ENCODE peak calls at places on chromosomes 1 and 21, in nine cellular contexts. D is A549, G is right lobe of liver, I is neural progenitor cell, R is astrocyte, W is heart left ventricle, M is OCI-LY7, Y is GM23338, U is left ventricle myocardium inferior. V is an unnamed sample.

GRCh38 chr1:151946366-151946764 is 37.1 kb upstream of the THEM4 start:
- DNase-seq in Y (no peak), U (no peak), M (no peak), R (peak), I (no peak), G (no peak), W (no peak), D (peak), V (no peak)

GRCh38 chr21:29829514-29830255 is 110.1 kb downstream of the GRIK1 start:
- DNase-seq in Y (no peak), W (no peak), R (peak), D (no peak), G (no peak), U (no peak), M (no peak), I (no peak), V (no peak)

GRCh38 chr1:156073740-156074139 is 8.5 kb downstream of the MEX3A start:
- DNase-seq in W (no peak), U (no peak), R (no peak), M (no peak), Y (peak), I (peak), G (no peak), D (no peak), V (no peak)

GRCh38 chr1:180188103-180188506 is 33.4 kb downstream of the QSOX1 start:
- DNase-seq in G (peak), R (peak), Y (peak), I (peak), M (peak), U (no peak), D (peak), W (peak), V (peak)

GRCh38 chr1:28507247-28507645 is 1.4 kb downstream of the RCC1 start:
- DNase-seq in R (no peak), W (no peak), G (no peak), Y (no peak), D (no peak), I (peak), U (no peak), M (peak), V (no peak)

GRCh38 chr1:232457607-232458006 is 172.3 kb downstream of the SIPA1L2 start:
- DNase-seq in G (no peak), U (no peak), Y (no peak), W (no peak), I (no peak), R (no peak), D (no peak), M (peak), V (no peak)

GRCh38 chr1:36199934-36200741 is 24.1 kb upstream of the THRAP3 start:
- DNase-seq in I (no peak), U (peak), M (no peak), D (no peak), Y (no peak), R (peak), G (no peak), W (peak), V (no peak)

GRCh38 chr1:119582801-119583200 is 65.3 kb downstream of the ZNF697 start:
- DNase-seq in Y (peak), D (peak), I (peak), R (peak), M (peak), W (peak), G (peak), U (peak), V (no peak)

GRCh38 chr21:46250146-46250725 is 21.7 kb upstream of the LSS start:
- DNase-seq in U (no peak), I (no peak), D (no peak), M (peak), W (no peak), Y (no peak), G (no peak), R (no peak), V (no peak)

GRCh38 chr1:159823401-159823800 is 3.3 kb upstream of the SLAMF8 start:
- DNase-seq in I (peak), M (no peak), W (no peak), Y (no peak), U (no peak), G (no peak), R (no peak), D (no peak), V (no peak)

GRCh38 chr1:154320882-154321608 is at the start of gene AQP10:
- DNase-seq in R (no peak), W (no peak), I (no peak), D (no peak), Y (no peak), M (no peak), G (no peak), U (no peak), V (no peak)

GRCh38 chr1:18922319-18922726 is 20.0 kb upstream of the ALDH4A1 start:
- DNase-seq in I (peak), D (peak), M (no peak), W (peak), G (peak), Y (no peak), R (peak), U (peak), V (peak)

GRCh38 chr21:35603471-35603870 is 456.9 kb downstream of the SETD4 start:
- DNase-seq in W (no peak), M (no peak), R (no peak), D (no peak), G (no peak), Y (peak), U (no peak), I (no peak), V (no peak)

GRCh38 chr1:1599030-1599916 is 662 bp downstream of the FNDC10 start:
- DNase-seq in I (peak), D (no peak), U (no peak), W (no peak), R (no peak), G (no peak), Y (peak), M (peak), V (peak)

GRCh38 chr1:201546093-201546492 is 7.2 kb downstream of the NAV1 start:
- DNase-seq in D (peak), I (peak), M (no peak), Y (peak), U (no peak), R (no peak), W (no peak), G (no peak), V (no peak)

GRCh38 chr1:78892251-78892650 is 114.3 kb downstream of the ADGRL4 start:
- DNase-seq in Y (no peak), W (no peak), M (no peak), U (no peak), D (no peak), G (no peak), I (no peak), R (no peak), V (no peak)

GRCh38 chr21:33203371-33203724 is 26.4 kb upstream of the IFNAR2 start:
- DNase-seq in D (peak), G (no peak), R (no peak), M (no peak), I (no peak), W (no peak), Y (no peak), U (no peak), V (no peak)

GRCh38 chr21:44090332-44090731 is 16.9 kb upstream of the PWP2 start:
- DNase-seq in U (no peak), M (peak), I (no peak), D (no peak), W (no peak), R (no peak), Y (no peak), G (no peak), V (no peak)

GRCh38 chr1:7993593-7994479 is 32.3 kb downstream of the ERRFI1 start:
- DNase-seq in G (no peak), W (no peak), R (peak), I (no peak), U (no peak), Y (no peak), M (no peak), D (no peak), V (no peak)

GRCh38 chr1:223422911-223423310 is 29.7 kb downstream of the CCDC185 start:
- DNase-seq in I (no peak), G (no peak), R (no peak), M (no peak), W (no peak), U (no peak), Y (no peak), D (no peak), V (no peak)

GRCh38 chr21:31879911-31880310 is 7.1 kb downstream of the HUNK start:
- DNase-seq in G (no peak), D (no peak), I (no peak), W (no peak), Y (no peak), U (no peak), M (no peak), R (no peak), V (no peak)

GRCh38 chr21:25561668-25562641 is 45.3 kb downstream of the MRPL39 start:
- DNase-seq in R (peak), G (peak), I (peak), W (peak), D (peak), M (peak), Y (peak), U (peak), V (peak)

GRCh38 chr1:117368116-117369108 is 1.2 kb downstream of the MAN1A2 start:
- DNase-seq in M (peak), R (peak), W (no peak), U (no peak), Y (no peak), G (no peak), D (no peak), I (peak), V (no peak)

GRCh38 chr1:157639800-157640199 is 41.9 kb upstream of the FCRL4 start:
- DNase-seq in M (no peak), I (no peak), W (no peak), D (no peak), U (no peak), Y (no peak), G (no peak), R (no peak), V (no peak)

GRCh38 chr1:91124989-91125417 is 103.2 kb upstream of the ZNF644 start:
- DNase-seq in D (no peak), I (peak), U (no peak), R (no peak), G (no peak), W (peak), Y (no peak), M (no peak), V (no peak)

GRCh38 chr1:246677842-246678241 is 46.4 kb upstream of the SCCPDH start:
- DNase-seq in R (no peak), M (no peak), Y (no peak), G (no peak), W (no peak), I (no peak), D (no peak), U (no peak), V (no peak)

GRCh38 chr1:156251527-156251926 is 3.7 kb upstream of the PAQR6 start:
- DNase-seq in I (no peak), W (peak), R (no peak), Y (no peak), G (no peak), M (no peak), U (no peak), D (no peak), V (no peak)

GRCh38 chr1:114322726-114323125 is 169.1 kb upstream of the SYT6 start:
- DNase-seq in W (no peak), D (no peak), I (no peak), M (no peak), G (no peak), R (peak), U (no peak), Y (no peak), V (no peak)

GRCh38 chr1:115827452-115827851 is 13.5 kb downstream of the NHLH2 start:
- DNase-seq in R (no peak), I (no peak), M (no peak), W (no peak), U (no peak), D (no peak), G (no peak), Y (no peak), V (no peak)

GRCh38 chr1:20076695-20077461 is 6.9 kb downstream of the PLA2G5 start:
- DNase-seq in W (no peak), Y (no peak), I (no peak), M (no peak), U (no peak), R (no peak), D (no peak), G (no peak), V (no peak)

GRCh38 chr1:43979528-43980254 is 681 bp downstream of the B4GALT2 start:
- DNase-seq in I (peak), W (peak), R (peak), U (peak), Y (peak), D (peak), G (no peak), M (no peak), V (peak)

GRCh38 chr1:19794583-19794982 is 5.1 kb downstream of the TMCO4 start:
- DNase-seq in Y (no peak), W (no peak), U (no peak), I (no peak), M (no peak), D (no peak), R (no peak), G (no peak), V (no peak)

GRCh38 chr1:4027492-4028138 is 127.5 kb upstream of the C1orf174 start:
- DNase-seq in I (no peak), R (no peak), M (peak), U (no peak), D (no peak), W (no peak), Y (no peak), G (no peak), V (peak)

GRCh38 chr1:74470262-74470661 is 42.1 kb downstream of the LRRC53 start:
- DNase-seq in I (no peak), R (no peak), U (no peak), D (no peak), M (no peak), W (no peak), Y (no peak), G (no peak), V (no peak)

GRCh38 chr1:218346391-218347204 is 1.5 kb downstream of the TGFB2 start:
- DNase-seq in U (no peak), I (peak), G (no peak), Y (peak), R (peak), D (no peak), W (no peak), M (no peak), V (no peak)

GRCh38 chr1:201896951-201897391 is 8.3 kb downstream of the SHISA4 start:
- DNase-seq in Y (no peak), G (no peak), R (peak), U (peak), W (peak), D (peak), I (no peak), M (no peak), V (no peak)

GRCh38 chr1:15028117-15028516 is 125.4 kb upstream of the TMEM51 start:
- DNase-seq in D (peak), R (peak), I (peak), M (no peak), U (peak), G (no peak), Y (no peak), W (peak), V (peak)

GRCh38 chr21:33229776-33230517 is at the start of gene IFNAR2:
- DNase-seq in M (peak), G (peak), Y (peak), D (peak), U (peak), R (no peak), W (peak), I (peak), V (peak)

GRCh38 chr1:82517586-82517985 is 716.9 kb downstream of the ADGRL2 start:
- DNase-seq in Y (peak), M (no peak), D (no peak), I (peak), W (peak), U (peak), G (peak), R (peak), V (no peak)

GRCh38 chr1:204880906-204881305 is 10.2 kb downstream of the NFASC start:
- DNase-seq in G (no peak), I (no peak), M (no peak), D (no peak), Y (no peak), W (no peak), R (no peak), U (no peak), V (no peak)

GRCh38 chr1:210332719-210333398 is 4.2 kb downstream of the HHAT start:
- DNase-seq in G (no peak), Y (no peak), U (no peak), W (no peak), I (no peak), D (no peak), M (peak), R (peak), V (no peak)
- H3K27ac ChIP-seq in G (no peak), Y (no peak), U (no peak), W (no peak), I (no peak), D (no peak), M (peak), R (no peak), V (no peak)

GRCh38 chr21:16117851-16118592 is 388.2 kb downstream of the USP25 start:
- DNase-seq in I (no peak), W (no peak), U (no peak), M (no peak), D (peak), R (peak), G (no peak), Y (no peak), V (no peak)

GRCh38 chr21:16115461-16115860 is 385.7 kb downstream of the USP25 start:
- DNase-seq in D (no peak), W (no peak), R (no peak), U (no peak), Y (no peak), M (no peak), G (no peak), I (no peak), V (no peak)

GRCh38 chr21:16116798-16117197 is 387.0 kb downstream of the USP25 start:
- DNase-seq in I (no peak), Y (no peak), G (no peak), D (peak), W (no peak), U (no peak), R (peak), M (no peak), V (no peak)

GRCh38 chr21:16116067-16116466 is 386.3 kb downstream of the USP25 start:
- DNase-seq in I (no peak), D (no peak), Y (no peak), U (no peak), M (no peak), G (no peak), W (no peak), R (no peak), V (no peak)

GRCh38 chr21:16117331-16117730 is 387.5 kb downstream of the USP25 start:
- DNase-seq in G (no peak), U (no peak), D (no peak), Y (no peak), R (peak), W (no peak), I (no peak), M (no peak), V (no peak)
- H3K4me3 ChIP-seq in G (no peak), U (peak), D (no peak), Y (no peak), R (peak), W (peak), I (no peak), M (no peak), V (no peak)

GRCh38 chr1:184388671-184389292 is 2.0 kb downstream of the C1orf21 start:
- DNase-seq in U (no peak), M (no peak), R (no peak), W (peak), G (no peak), Y (no peak), D (no peak), I (no peak), V (no peak)

GRCh38 chr1:184387871-184388670 is 1.2 kb downstream of the C1orf21 start:
- DNase-seq in M (no peak), G (peak), I (no peak), W (peak), D (peak), U (peak), R (peak), Y (peak), V (peak)

GRCh38 chr1:184390889-184391288 is 4.1 kb downstream of the C1orf21 start:
- DNase-seq in U (no peak), I (no peak), R (no peak), G (no peak), M (no peak), Y (no peak), D (no peak), W (no peak), V (no peak)

GRCh38 chr1:184387069-184387870 is 441 bp downstream of the C1orf21 start:
- DNase-seq in Y (peak), G (peak), W (peak), D (peak), M (no peak), R (no peak), I (peak), U (peak), V (peak)

DNA sequence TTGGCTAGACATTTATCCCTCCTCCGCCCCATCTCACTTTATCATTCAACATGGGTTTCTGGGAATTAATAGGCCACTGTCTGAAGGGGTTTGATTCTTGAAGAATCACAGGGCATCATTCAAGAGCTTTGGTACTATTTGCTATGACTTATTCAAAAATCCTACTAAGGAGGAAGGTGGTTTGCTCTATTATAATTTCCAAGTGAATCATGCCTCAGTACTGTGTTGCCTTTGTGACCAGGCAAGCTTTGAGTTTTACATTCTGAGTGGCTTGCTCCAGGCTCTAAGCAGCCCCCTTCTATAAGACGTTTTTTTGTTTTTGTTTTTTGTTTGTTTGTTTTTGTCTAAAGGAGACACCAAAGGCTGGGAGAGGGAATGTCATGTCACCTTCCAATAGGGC is 2.6 kb downstream of the C1orf21 start:
- DNase-seq in D (no peak), W (no peak), G (no peak), Y (no peak), U (no peak), R (peak), I (no peak), M (no peak), V (no peak)
- H3K27ac ChIP-seq in D (no peak), W (no peak), G (no peak), Y (no peak), U (peak), R (no peak), I (no peak), M (no peak), V (no peak)

GRCh38 chr1:55211456-55211855 is 3.7 kb downstream of the USP24 start:
- DNase-seq in U (no peak), M (no peak), Y (no peak), W (no peak), G (no peak), R (no peak), I (no peak), D (no peak), V (no peak)

GRCh38 chr1:55213029-55213884 is 1.9 kb downstream of the USP24 start:
- DNase-seq in I (no peak), R (no peak), U (no peak), D (no peak), M (peak), W (no peak), G (no peak), Y (no peak), V (no peak)

GRCh38 chr1:55212349-55213028 is 2.7 kb downstream of the USP24 start:
- DNase-seq in U (no peak), Y (peak), W (no peak), I (no peak), R (no peak), M (peak), D (no peak), G (no peak), V (no peak)

GRCh38 chr1:55210990-55211389 is 4.2 kb downstream of the USP24 start:
- DNase-seq in Y (no peak), I (no peak), U (no peak), M (no peak), R (no peak), D (no peak), G (no peak), W (no peak), V (no peak)

DNA sequence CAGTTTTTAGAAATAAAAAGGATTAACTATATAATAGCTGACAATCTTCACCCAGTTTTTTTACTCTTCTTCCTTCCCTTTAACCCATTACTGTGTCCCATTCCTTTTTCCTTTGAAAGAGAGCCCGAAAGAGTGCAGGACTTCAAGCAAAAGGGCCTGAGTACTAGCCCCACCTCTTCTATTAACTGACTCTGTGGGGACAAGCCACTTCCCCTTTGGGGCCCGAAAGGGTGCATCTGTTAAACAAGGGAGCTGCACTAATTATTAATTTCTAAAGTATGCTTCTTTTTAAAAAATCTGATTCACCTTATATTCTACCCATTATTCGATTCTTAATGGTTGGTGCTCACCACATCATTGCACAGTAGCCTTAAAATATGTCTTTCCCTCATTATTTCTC is 3.3 kb downstream of the USP24 start:
- DNase-seq in I (no peak), D (no peak), W (no peak), U (no peak), M (peak), R (no peak), Y (no peak), G (no peak), V (no peak)
- H3K4me3 ChIP-seq in I (no peak), D (no peak), W (no peak), U (peak), M (peak), R (no peak), Y (peak), G (no peak), V (peak)

GRCh38 chr1:58922302-58923089 is 138.6 kb upstream of the JUN start:
- DNase-seq in M (no peak), I (no peak), U (peak), Y (no peak), W (peak), R (peak), D (no peak), G (peak), V (peak)
- H3K27ac ChIP-seq in M (no peak), I (no peak), U (peak), Y (no peak), W (no peak), R (no peak), D (peak), G (no peak), V (peak)

V was measured in left lung.